ENCODE peak calls at places on chromosome 5, in seven cellular contexts. R is amniotic stem cell, F is fibroblast of pulmonary artery, N is heart right ventricle, K is M059J, A is NCI-H2029, V is keratinocyte. T is an unnamed sample.

GRCh38 chr5:168752012-168752411 is 172.8 kb upstream of the PANK3 start:
- DNase-seq in A (no peak), N (no peak), K (no peak), F (no peak), V (no peak), R (no peak), T (no peak)

GRCh38 chr5:132883261-132883834 is 9.9 kb downstream of the LEAP2 start:
- DNase-seq in V (peak), F (peak), N (peak), A (peak), K (peak), R (peak), T (no peak)

GRCh38 chr5:51138164-51138563 is 245.1 kb upstream of the ISL1 start:
- DNase-seq in K (no peak), R (no peak), N (no peak), F (no peak), A (no peak), V (no peak), T (no peak)

GRCh38 chr5:139004374-139005307 is 129.5 kb upstream of the LRRTM2 start:
- DNase-seq in R (no peak), K (no peak), V (no peak), A (no peak), F (no peak), N (no peak), T (no peak)

GRCh38 chr5:103744159-103744558 is 181.6 kb upstream of the NUDT12 start:
- DNase-seq in F (peak), V (no peak), A (peak), K (peak), R (peak), N (no peak), T (no peak)

GRCh38 chr5:54531536-54531935 is 14.0 kb downstream of the SNX18 start:
- DNase-seq in N (no peak), R (no peak), V (no peak), A (no peak), K (peak), F (no peak), T (no peak)

GRCh38 chr5:62575556-62575955 is 3.1 kb upstream of the LRRC70 start:
- DNase-seq in A (no peak), N (no peak), F (no peak), K (no peak), V (no peak), R (no peak), T (no peak)

GRCh38 chr5:145101246-145101645 is 733.9 kb downstream of the PRELID2 start:
- DNase-seq in A (no peak), F (no peak), N (no peak), R (no peak), K (no peak), V (no peak), T (no peak)

GRCh38 chr5:14712666-14713065 is 48.1 kb downstream of the OTULIN start:
- DNase-seq in F (no peak), N (no peak), R (no peak), A (no peak), V (no peak), K (no peak), T (no peak)

GRCh38 chr5:180350711-180351110 is 2.4 kb downstream of the GFPT2 start:
- DNase-seq in A (no peak), V (no peak), K (no peak), R (no peak), F (no peak), N (no peak), T (no peak)